ENCODE peak calls at places on chromosome X, in eight cellular contexts. D is vagina; F is activated CD4-positive, alpha-beta T cell treated with anti-CD3 and anti-CD28 coated beads, Interleukin-2, amount 50 U/mL, for 1 hour; J is type B pancreatic cell; W is SHP77 treated with DMSO at 0.1 percent for 48 hours; L is neural crest cell; N is HEK293T; T is right lobe of liver. P is an unnamed sample.

GRCh38 chrX:136528645-136529315 is 3.2 kb upstream of the VGLL1 start:
- DNase-seq in D (no peak), F (no peak), J (no peak), W (no peak), L (no peak), N (peak; percentile 42), T (no peak), P (peak; percentile 6)

GRCh38 chrX:45806410-45807121 is 605.9 kb upstream of the DIPK2B start:
- DNase-seq in D (no peak), F (peak; percentile 16), J (no peak), W (no peak), L (no peak), N (no peak), T (no peak), P (no peak)

GRCh38 chrX:147917700-147918694 is 6.3 kb downstream of the FMR1 start:
- DNase-seq in D (no peak), F (no peak), J (no peak), W (no peak), L (no peak), N (no peak), T (no peak), P (no peak)

GRCh38 chrX:134294548-134294947 is 57.6 kb downstream of the CCDC160 start:
- DNase-seq in D (no peak), F (no peak), J (no peak), W (no peak), L (no peak), N (peak; percentile 27), T (no peak), P (peak; percentile 24)

GRCh38 chrX:106802388-106803275 is at the start of gene TBC1D8B:
- DNase-seq in D (no peak), F (peak; percentile 5), J (peak; percentile 68), W (peak; percentile 47), L (peak; percentile 37), N (peak; percentile 82), T (peak; percentile 83), P (peak; percentile 92)

GRCh38 chrX:37757082-37757481 is 22.8 kb upstream of the CYBB start:
- DNase-seq in D (no peak), F (no peak), J (no peak), W (no peak), L (no peak), N (no peak), T (no peak), P (no peak)

GRCh38 chrX:18390941-18391538 is 34.4 kb upstream of the CDKL5 start:
- DNase-seq in D (no peak), F (peak; percentile 68), J (no peak), W (peak; percentile 2), L (peak; percentile 67), N (peak; percentile 50), T (no peak), P (peak; percentile 75)

GRCh38 chrX:10167573-10167972 is 10.8 kb downstream of the CLCN4 start:
- DNase-seq in D (no peak), F (no peak), J (no peak), W (no peak), L (no peak), N (no peak), T (no peak), P (no peak)

GRCh38 chrX:39262641-39263040 is 461.4 kb downstream of the MID1IP1 start:
- DNase-seq in D (no peak), F (no peak), J (no peak), W (no peak), L (no peak), N (no peak), T (no peak), P (no peak)